ENCODE peak calls at places on chromosomes 13 and 19, in eight cellular contexts. G is stimulated activated naive B cell treated with anti-CD40 and anti-IgM and Interleukin-4, amounts not matched to agents 10 μg/mL and 1 μg/mL and 100 μg/mL, for 72 hours; Z is activated naive CD4-positive, alpha-beta T cell treated with anti-CD3 and anti-CD28 coated beads, Interleukin-2, amount 10 ng/mL, durations not matched to agents 7 days and 5 days; Y is brain pericyte; H is foreskin fibroblast; V is lung; U is iPS DF 6.9; B is neuronal stem cell. I is an unnamed sample.

GRCh38 chr13:40681341-40682051 is 15.1 kb upstream of the FOXO1 start:
- DNase-seq in V (no peak), Y (no peak), Z (no peak), H (no peak), G (no peak), B (no peak), U (no peak), I (no peak)

GRCh38 chr19:16400911-16401675 is 70.7 kb downstream of the EPS15L1 start:
- DNase-seq in B (no peak), U (no peak), G (no peak), Z (no peak), H (no peak), Y (no peak), V (no peak), I (no peak)

GRCh38 chr13:114108141-114108761 is 24.2 kb downstream of the RASA3 start:
- DNase-seq in Z (no peak), Y (no peak), G (no peak), V (no peak), H (no peak), U (no peak), B (no peak), I (no peak)

GRCh38 chr19:48737360-48737998 is 2.9 kb downstream of the RASIP1 start:
- DNase-seq in U (no peak), G (no peak), V (no peak), B (no peak), Z (no peak), Y (no peak), H (no peak), I (no peak)

GRCh38 chr13:24650157-24650556 is 30.1 kb upstream of the ATP12A start:
- DNase-seq in Y (no peak), Z (no peak), B (no peak), G (no peak), U (no peak), V (no peak), H (peak), I (no peak)

GRCh38 chr13:108895220-108895704 is 265.9 kb downstream of the MYO16 start:
- DNase-seq in U (no peak), H (peak), Y (no peak), G (no peak), B (peak), V (no peak), Z (no peak), I (no peak)

GRCh38 chr19:10535613-10536012 is 8.1 kb upstream of the ATG4D start:
- DNase-seq in G (no peak), V (no peak), Y (no peak), U (no peak), H (no peak), Z (no peak), B (no peak), I (no peak)

GRCh38 chr19:39831679-39832078 is 2.3 kb downstream of the DYRK1B start:
- DNase-seq in Z (no peak), U (no peak), H (no peak), V (no peak), B (no peak), Y (no peak), G (no peak), I (no peak)

GRCh38 chr13:67299072-67299635 is 69.0 kb upstream of the PCDH9 start:
- DNase-seq in Z (no peak), H (peak), B (no peak), G (no peak), V (no peak), U (no peak), Y (no peak), I (no peak)

GRCh38 chr19:15038304-15038703 is 11.0 kb upstream of the CASP14 start:
- DNase-seq in Z (no peak), B (no peak), V (no peak), U (no peak), Y (peak), H (no peak), G (no peak), I (no peak)

GRCh38 chr13:50526771-50527567 is 316.5 kb downstream of the DLEU7 start:
- DNase-seq in G (no peak), B (no peak), Z (no peak), V (no peak), U (no peak), H (no peak), Y (no peak), I (no peak)

GRCh38 chr13:33723365-33723764 is 94.6 kb upstream of the RFC3 start:
- DNase-seq in G (no peak), U (no peak), B (no peak), V (no peak), Y (no peak), Z (no peak), H (peak), I (no peak)

GRCh38 chr19:42352216-42352892 is 26.9 kb downstream of the MEGF8 start:
- DNase-seq in Y (no peak), G (no peak), H (no peak), U (no peak), B (peak), Z (peak), V (no peak), I (peak)

GRCh38 chr13:24617394-24618218 is 62.6 kb upstream of the ATP12A start:
- DNase-seq in U (no peak), Z (no peak), V (no peak), Y (no peak), H (no peak), B (no peak), G (no peak), I (no peak)

GRCh38 chr19:39470724-39471339 is 9.8 kb upstream of the TIMM50 start:
- DNase-seq in Z (no peak), B (no peak), V (no peak), G (no peak), Y (no peak), H (peak), U (no peak), I (no peak)

GRCh38 chr19:1490020-1490310 is 185 bp downstream of the PCSK4 start:
- DNase-seq in G (no peak), Z (no peak), H (no peak), Y (no peak), V (no peak), B (no peak), U (no peak), I (no peak)

GRCh38 chr19:9721861-9722260 is 46.7 kb downstream of the ZNF846 start:
- DNase-seq in G (no peak), U (no peak), B (peak), Z (no peak), V (no peak), Y (no peak), H (no peak), I (no peak)